ENCODE peak calls at places on chromosomes 6 and 20, in nine cellular contexts. C is stimulated activated CD8-positive, alpha-beta memory T cell treated with anti-CD3 and anti-CD28 coated beads, Interleukin-15, amount 100 ng/mL, for 1 hour; F is activated CD8-positive, alpha-beta memory T cell treated with anti-CD3 and anti-CD28 coated beads, Interleukin-2, amount 50 U/mL, for 4 hours; Z is HFF-Myc; R is M059J; U is myocyte; P is GM04503; G is T-helper 17 cell; W is SHP77 treated with DMSO at 0.1 percent for 48 hours. O is an unnamed sample.

GRCh38 chr6:11011787-11012234 is 32.3 kb downstream of the ELOVL2 start:
- DNase-seq in C (no peak), F (no peak), Z (no peak), R (peak; percentile 41), U (no peak), P (no peak), G (no peak), W (no peak), O (no peak)

GRCh38 chr6:157445277-157445676 is 64.3 kb downstream of the ZDHHC14 start:
- DNase-seq in C (no peak), F (no peak), Z (no peak), R (no peak), U (no peak), P (no peak), G (no peak), W (no peak), O (no peak)

GRCh38 chr6:29976588-29977424 is 34.5 kb downstream of the HLA-A start:
- DNase-seq in C (no peak), F (peak; percentile 60), Z (no peak), R (peak; percentile 91), U (peak; percentile 90), P (peak; percentile 25), G (peak; percentile 32), W (peak; percentile 57), O (peak; percentile 55)

GRCh38 chr6:5998741-5999687 is 7.7 kb downstream of the NRN1 start:
- DNase-seq in C (no peak), F (no peak), Z (no peak), R (no peak), U (no peak), P (no peak), G (no peak), W (no peak), O (no peak)

GRCh38 chr6:150395388-150396009 is 26.7 kb downstream of the IYD start:
- DNase-seq in C (no peak), F (peak; percentile 25), Z (peak; percentile 32), R (peak; percentile 55), U (peak; percentile 49), P (no peak), G (no peak), W (peak; percentile 42), O (no peak)

GRCh38 chr6:159978291-159979135 is 9.6 kb downstream of the IGF2R start:
- DNase-seq in C (no peak), F (peak; percentile 37), Z (no peak), R (peak; percentile 80), U (peak; percentile 43), P (no peak), G (no peak), W (no peak), O (no peak)

GRCh38 chr6:74752303-74752702 is 453.6 kb downstream of the COL12A1 start:
- DNase-seq in C (no peak), F (no peak), Z (no peak), R (no peak), U (no peak), P (no peak), G (no peak), W (no peak), O (no peak)

GRCh38 chr20:19244291-19244690 is 31.8 kb downstream of the SLC24A3 start:
- DNase-seq in C (no peak), F (no peak), Z (no peak), R (no peak), U (no peak), P (no peak), G (no peak), W (no peak), O (no peak)

GRCh38 chr6:64012351-64013060 is 376.9 kb downstream of the PHF3 start:
- DNase-seq in C (no peak), F (no peak), Z (no peak), R (peak; percentile 73), U (peak; percentile 9), P (no peak), G (no peak), W (no peak), O (no peak)

GRCh38 chr6:135922170-135922569 is 70.7 kb downstream of the PDE7B start:
- DNase-seq in C (no peak), F (no peak), Z (peak; percentile 88), R (peak; percentile 99), U (peak; percentile 74), P (peak; percentile 88), G (no peak), W (no peak), O (no peak)

GRCh38 chr6:140960566-140960965 is 1172.2 kb upstream of the GJE1 start:
- DNase-seq in C (no peak), F (no peak), Z (no peak), R (peak; percentile 19), U (no peak), P (no peak), G (no peak), W (no peak), O (no peak)

GRCh38 chr20:17513956-17514355 is 17.2 kb downstream of the BFSP1 start:
- DNase-seq in C (no peak), F (no peak), Z (no peak), R (no peak), U (no peak), P (no peak), G (no peak), W (no peak), O (no peak)

GRCh38 chr6:47478233-47479155 is 905 bp downstream of the CD2AP start:
- DNase-seq in C (no peak), F (no peak), Z (no peak), R (peak; percentile 69), U (peak; percentile 19), P (no peak), G (no peak), W (peak; percentile 31), O (no peak)

GRCh38 chr20:31569163-31570020 is 35.7 kb upstream of the ID1 start:
- DNase-seq in C (peak; percentile 42), F (peak; percentile 73), Z (no peak), R (peak; percentile 79), U (peak; percentile 65), P (no peak), G (peak; percentile 49), W (peak; percentile 57), O (no peak)

GRCh38 chr6:34920097-34920496 is 31.0 kb downstream of the ANKS1A start:
- DNase-seq in C (no peak), F (no peak), Z (no peak), R (no peak), U (no peak), P (no peak), G (no peak), W (no peak), O (no peak)

GRCh38 chr20:44590980-44591778 is 8.8 kb downstream of the PKIG start:
- DNase-seq in C (no peak), F (no peak), Z (no peak), R (no peak), U (no peak), P (no peak), G (no peak), W (no peak), O (no peak)

GRCh38 chr20:6705106-6705766 is 62.2 kb upstream of the BMP2 start:
- DNase-seq in C (no peak), F (no peak), Z (no peak), R (peak; percentile 67), U (no peak), P (no peak), G (no peak), W (no peak), O (no peak)

GRCh38 chr6:46684771-46685170 is 2.9 kb upstream of the TDRD6 start:
- DNase-seq in C (no peak), F (no peak), Z (no peak), R (peak; percentile 77), U (peak; percentile 8), P (peak; percentile 5), G (no peak), W (no peak), O (no peak)

GRCh38 chr6:35176625-35177024 is 35.5 kb upstream of the TCP11 start:
- DNase-seq in C (no peak), F (no peak), Z (no peak), R (no peak), U (no peak), P (no peak), G (no peak), W (no peak), O (no peak)

GRCh38 chr6:166007349-166008263 is 160.0 kb downstream of the TBXT start:
- DNase-seq in C (no peak), F (no peak), Z (no peak), R (peak; percentile 37), U (peak; percentile 48), P (no peak), G (no peak), W (peak; percentile 41), O (no peak)

GRCh38 chr6:80343511-80343910 is 237.0 kb downstream of the BCKDHB start:
- DNase-seq in C (no peak), F (no peak), Z (no peak), R (no peak), U (no peak), P (no peak), G (no peak), W (no peak), O (no peak)

GRCh38 chr6:149190228-149190831 is 127.2 kb upstream of the TAB2 start:
- DNase-seq in C (no peak), F (peak; percentile 55), Z (no peak), R (peak; percentile 42), U (no peak), P (no peak), G (no peak), W (no peak), O (peak; percentile 74)

GRCh38 chr6:8006208-8006607 is 58.0 kb downstream of the BLOC1S5 start:
- DNase-seq in C (no peak), F (no peak), Z (no peak), R (peak; percentile 50), U (no peak), P (no peak), G (no peak), W (no peak), O (no peak)

GRCh38 chr6:165961236-165961751 is 206.4 kb downstream of the TBXT start:
- DNase-seq in C (no peak), F (no peak), Z (no peak), R (peak; percentile 23), U (no peak), P (no peak), G (no peak), W (no peak), O (no peak)

GRCh38 chr20:32359633-32360332 is 1.7 kb downstream of the ASXL1 start:
- DNase-seq in C (no peak), F (no peak), Z (no peak), R (peak; percentile 41), U (peak; percentile 33), P (no peak), G (no peak), W (no peak), O (no peak)

GRCh38 chr20:23399568-23400241 is 21.6 kb downstream of the NAPB start:
- DNase-seq in C (no peak), F (no peak), Z (no peak), R (peak; percentile 58), U (peak; percentile 43), P (no peak), G (no peak), W (no peak), O (no peak)

GRCh38 chr6:53483423-53484353 is 61.2 kb downstream of the GCLC start:
- DNase-seq in C (no peak), F (no peak), Z (no peak), R (peak; percentile 41), U (peak; percentile 8), P (no peak), G (no peak), W (peak; percentile 70), O (no peak)

GRCh38 chr20:10338781-10339180 is 95.2 kb downstream of the MKKS start:
- DNase-seq in C (no peak), F (no peak), Z (no peak), R (no peak), U (no peak), P (no peak), G (no peak), W (no peak), O (no peak)

GRCh38 chr6:3759656-3760245 is 8.2 kb upstream of the PXDC1 start:
- DNase-seq in C (no peak), F (no peak), Z (no peak), R (no peak), U (peak; percentile 49), P (peak; percentile 75), G (no peak), W (no peak), O (no peak)

GRCh38 chr6:89727501-89727900 is 89.0 kb upstream of the LYRM2 start:
- DNase-seq in C (no peak), F (no peak), Z (no peak), R (no peak), U (no peak), P (no peak), G (no peak), W (no peak), O (no peak)

GRCh38 chr20:51565741-51566140 is 23.2 kb upstream of the NFATC2 start:
- DNase-seq in C (no peak), F (no peak), Z (no peak), R (peak; percentile 86), U (peak; percentile 25), P (no peak), G (no peak), W (no peak), O (no peak)